ENCODE peak calls at places on chromosomes 3 and 15, in seven cellular contexts. J is trophoblast cell, B is IMR-90, L is neuronal stem cell, D is H1, H is H9, S is mesenchymal stem cell. F is an unnamed sample.

GRCh38 chr15:88178631-88179030 is 77.9 kb downstream of the NTRK3 start:
- DNase-seq in J (no peak), B (no peak), L (no peak), D (no peak), H (no peak), S (no peak), F (no peak)

GRCh38 chr3:153404157-153404556 is 242.1 kb downstream of the RAP2B start:
- DNase-seq in J (no peak), B (no peak), L (no peak), D (no peak), H (no peak), S (no peak), F (no peak)

GRCh38 chr3:180870008-180870733 is 42.3 kb upstream of the FXR1 start:
- DNase-seq in J (no peak), B (no peak), L (peak), D (peak), H (peak), S (peak), F (peak)

GRCh38 chr15:71249986-71250385 is 134.7 kb downstream of the THSD4 start:
- DNase-seq in J (peak), B (no peak), L (no peak), D (no peak), H (no peak), S (no peak), F (no peak)

GRCh38 chr15:52527898-52528464 is 699 bp downstream of the MYO5A start:
- DNase-seq in J (peak), B (peak), L (peak), D (peak), H (no peak), S (peak), F (peak)

GRCh38 chr3:13197795-13198194 is 124.6 kb upstream of the IQSEC1 start:
- DNase-seq in J (no peak), B (no peak), L (no peak), D (no peak), H (no peak), S (no peak), F (no peak)

GRCh38 chr3:189457201-189457607 is 174.0 kb upstream of the TP63 start:
- DNase-seq in J (peak), B (no peak), L (no peak), D (no peak), H (no peak), S (peak), F (no peak)

GRCh38 chr3:158260392-158260791 is 150.5 kb downstream of the RSRC1 start:
- DNase-seq in J (no peak), B (no peak), L (no peak), D (no peak), H (no peak), S (no peak), F (no peak)

GRCh38 chr3:178170698-178171535 is 365.3 kb upstream of the KCNMB2 start:
- DNase-seq in J (peak), B (peak), L (no peak), D (no peak), H (no peak), S (peak), F (peak)

GRCh38 chr15:40340740-40341400 is at the start of gene CCDC9B:
- DNase-seq in J (peak), B (peak), L (no peak), D (peak), H (no peak), S (peak), F (no peak)

GRCh38 chr15:88913017-88913849 is at the start of gene MFGE8:
- DNase-seq in J (peak), B (peak), L (peak), D (peak), H (peak), S (peak), F (peak)

GRCh38 chr3:9250236-9250635 is 790 bp upstream of the SRGAP3 start:
- DNase-seq in J (no peak), B (no peak), L (no peak), D (no peak), H (peak), S (no peak), F (no peak)

GRCh38 chr3:188358787-188359493 is 205.0 kb downstream of the LPP start:
- DNase-seq in J (no peak), B (no peak), L (no peak), D (no peak), H (no peak), S (no peak), F (no peak)

GRCh38 chr3:142087676-142088075 is 61.7 kb downstream of the TFDP2 start:
- DNase-seq in J (peak), B (peak), L (no peak), D (no peak), H (no peak), S (peak), F (no peak)

GRCh38 chr15:43550527-43551363 is 33.3 kb downstream of the MAP1A start:
- DNase-seq in J (no peak), B (peak), L (no peak), D (no peak), H (no peak), S (no peak), F (no peak)

GRCh38 chr15:48005921-48006541 is 114.8 kb upstream of the SLC24A5 start:
- DNase-seq in J (no peak), B (no peak), L (no peak), D (no peak), H (no peak), S (no peak), F (peak)

GRCh38 chr3:14472471-14473351 is 67.4 kb downstream of the GRIP2 start:
- DNase-seq in J (peak), B (peak), L (no peak), D (no peak), H (peak), S (peak), F (peak)

GRCh38 chr3:13515036-13515435 is 33.9 kb upstream of the FBLN2 start:
- DNase-seq in J (no peak), B (no peak), L (no peak), D (no peak), H (no peak), S (no peak), F (no peak)

GRCh38 chr3:181712190-181712504 is 422 bp downstream of the SOX2 start:
- DNase-seq in J (no peak), B (no peak), L (no peak), D (no peak), H (no peak), S (no peak), F (no peak)

GRCh38 chr15:64344651-64345262 is 11.2 kb downstream of the CSNK1G1 start:
- DNase-seq in J (peak), B (peak), L (no peak), D (no peak), H (no peak), S (peak), F (no peak)

GRCh38 chr15:39301589-39301999 is 279.3 kb upstream of the THBS1 start:
- DNase-seq in J (peak), B (peak), L (no peak), D (no peak), H (no peak), S (peak), F (no peak)

GRCh38 chr15:50685976-50686467 is 575 bp downstream of the TRPM7 start:
- DNase-seq in J (peak), B (peak), L (no peak), D (peak), H (peak), S (peak), F (peak)

GRCh38 chr15:100111103-100112060 is 230.4 kb downstream of the ADAMTS17 start:
- DNase-seq in J (peak), B (peak), L (no peak), D (no peak), H (no peak), S (peak), F (no peak)

GRCh38 chr3:114451051-114451451 is 157.2 kb downstream of the TIGIT start:
- DNase-seq in J (no peak), B (no peak), L (no peak), D (no peak), H (no peak), S (no peak), F (no peak)

GRCh38 chr3:191889781-191890180 is 428.8 kb downstream of the PYDC2 start:
- DNase-seq in J (peak), B (no peak), L (no peak), D (no peak), H (no peak), S (peak), F (no peak)

GRCh38 chr3:6041894-6042293 is 819.0 kb upstream of the GRM7 start:
- DNase-seq in J (no peak), B (no peak), L (no peak), D (no peak), H (no peak), S (no peak), F (no peak)

GRCh38 chr3:153809097-153809496 is 312.1 kb upstream of the ARHGEF26 start:
- DNase-seq in J (no peak), B (no peak), L (no peak), D (no peak), H (no peak), S (no peak), F (no peak)

GRCh38 chr15:52448010-52448890 is 80.4 kb downstream of the MYO5A start:
- DNase-seq in J (no peak), B (no peak), L (no peak), D (no peak), H (no peak), S (no peak), F (no peak)

GRCh38 chr15:31086344-31086743 is 15.2 kb downstream of the TRPM1 start:
- DNase-seq in J (no peak), B (no peak), L (no peak), D (no peak), H (no peak), S (no peak), F (no peak)

GRCh38 chr3:74447221-74447620 is 167.2 kb downstream of the CNTN3 start:
- DNase-seq in J (no peak), B (no peak), L (no peak), D (no peak), H (no peak), S (no peak), F (no peak)

GRCh38 chr15:45121706-45122417 is 7.7 kb downstream of the DUOXA2 start:
- DNase-seq in J (peak), B (peak), L (no peak), D (no peak), H (no peak), S (peak), F (peak)

GRCh38 chr3:4634894-4635293 is 141.7 kb downstream of the ITPR1 start:
- DNase-seq in J (no peak), B (no peak), L (no peak), D (no peak), H (no peak), S (no peak), F (no peak)
- H3K18ac ChIP-seq in J (no peak), B (no peak), L (no peak), D (no peak), H (no peak), S (no peak), F (no peak)

DNA sequence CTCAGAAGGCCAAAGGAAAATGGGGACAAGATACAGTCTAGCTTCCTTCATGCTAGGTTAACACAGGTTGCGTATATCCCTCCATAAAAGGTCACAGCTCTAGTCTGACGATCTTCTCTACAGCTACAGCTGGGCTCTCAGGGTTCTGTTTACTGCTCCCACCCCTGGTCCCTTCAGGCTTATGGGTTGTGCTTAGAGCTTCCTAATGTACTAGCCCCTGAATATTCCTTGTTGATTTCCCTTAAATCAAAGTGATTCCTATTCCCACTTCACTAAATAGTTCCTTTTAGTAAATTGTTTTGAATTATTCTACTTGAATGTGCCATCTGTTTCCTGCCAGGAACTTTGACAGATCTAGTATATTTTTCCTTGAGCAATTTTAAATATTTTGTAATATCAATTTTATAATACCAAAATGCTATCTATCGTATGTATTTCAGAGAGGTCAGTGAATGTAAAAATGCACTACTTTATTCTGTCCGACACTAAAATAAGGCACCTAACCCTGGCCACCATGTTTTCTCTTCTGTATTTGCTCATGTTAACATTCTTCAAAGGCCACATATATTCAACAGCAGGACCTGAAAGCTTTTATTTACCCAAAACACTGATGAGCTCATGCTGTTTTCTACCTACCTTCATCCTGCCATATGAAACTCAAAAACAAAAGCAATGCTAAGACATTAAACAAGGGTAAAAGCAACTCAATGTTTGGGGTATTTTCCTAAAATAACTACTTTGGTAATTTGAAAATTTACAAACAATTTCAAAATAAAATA is 92.8 kb upstream of the TGFBR2 start:
- DNase-seq in J (no peak), B (no peak), L (no peak), D (no peak), H (no peak), S (no peak), F (no peak)
- H3K18ac ChIP-seq in J (no peak), B (peak), L (no peak), D (no peak), H (no peak), S (peak), F (no peak)

DNA sequence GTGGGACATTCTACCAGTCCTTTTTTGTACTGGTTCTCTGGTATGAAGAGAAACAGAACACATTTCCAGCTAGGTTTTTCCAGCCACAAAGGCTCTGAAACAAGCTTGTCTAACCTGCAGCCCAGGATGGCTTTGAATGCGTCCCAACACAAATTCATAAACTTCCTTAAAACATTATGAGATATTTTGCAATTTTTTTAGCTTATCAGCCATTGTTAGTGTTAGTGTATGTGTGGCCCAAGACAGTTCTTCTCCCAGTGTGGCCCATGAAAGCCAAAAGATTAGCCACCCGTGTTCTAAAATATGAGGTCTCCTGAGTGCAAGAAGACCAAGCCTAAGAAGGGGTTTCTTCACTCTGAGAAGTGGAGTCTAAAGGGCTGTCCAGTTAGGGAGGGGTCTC is 18.4 kb upstream of the TIMP4 start:
- DNase-seq in J (peak), B (no peak), L (no peak), D (no peak), H (no peak), S (no peak), F (no peak)
- H3K18ac ChIP-seq in J (peak), B (no peak), L (no peak), D (no peak), H (no peak), S (peak), F (no peak)

DNA sequence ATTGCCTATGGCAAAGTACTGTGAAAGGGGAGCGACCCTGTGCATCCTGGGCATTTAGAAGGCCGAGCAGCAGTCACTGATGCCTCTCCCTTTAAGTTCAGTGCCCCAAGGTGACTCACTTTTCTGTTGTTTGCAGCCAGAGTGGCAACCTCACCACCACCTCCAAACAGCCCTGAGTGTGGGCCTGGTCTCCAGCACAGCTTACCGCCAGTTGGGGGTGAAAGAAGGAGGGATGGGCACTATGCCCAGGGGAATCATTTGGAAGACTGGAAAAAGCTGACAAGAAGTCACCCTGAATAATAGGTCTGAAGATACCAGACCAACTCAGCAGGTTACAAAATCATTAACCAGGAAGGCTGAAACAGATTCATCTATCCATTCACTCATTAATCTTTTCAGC is 571.8 kb downstream of the EPHB1 start:
- DNase-seq in J (no peak), B (no peak), L (no peak), D (no peak), H (no peak), S (no peak), F (no peak)
- H3K18ac ChIP-seq in J (no peak), B (no peak), L (no peak), D (no peak), H (no peak), S (no peak), F (no peak)

DNA sequence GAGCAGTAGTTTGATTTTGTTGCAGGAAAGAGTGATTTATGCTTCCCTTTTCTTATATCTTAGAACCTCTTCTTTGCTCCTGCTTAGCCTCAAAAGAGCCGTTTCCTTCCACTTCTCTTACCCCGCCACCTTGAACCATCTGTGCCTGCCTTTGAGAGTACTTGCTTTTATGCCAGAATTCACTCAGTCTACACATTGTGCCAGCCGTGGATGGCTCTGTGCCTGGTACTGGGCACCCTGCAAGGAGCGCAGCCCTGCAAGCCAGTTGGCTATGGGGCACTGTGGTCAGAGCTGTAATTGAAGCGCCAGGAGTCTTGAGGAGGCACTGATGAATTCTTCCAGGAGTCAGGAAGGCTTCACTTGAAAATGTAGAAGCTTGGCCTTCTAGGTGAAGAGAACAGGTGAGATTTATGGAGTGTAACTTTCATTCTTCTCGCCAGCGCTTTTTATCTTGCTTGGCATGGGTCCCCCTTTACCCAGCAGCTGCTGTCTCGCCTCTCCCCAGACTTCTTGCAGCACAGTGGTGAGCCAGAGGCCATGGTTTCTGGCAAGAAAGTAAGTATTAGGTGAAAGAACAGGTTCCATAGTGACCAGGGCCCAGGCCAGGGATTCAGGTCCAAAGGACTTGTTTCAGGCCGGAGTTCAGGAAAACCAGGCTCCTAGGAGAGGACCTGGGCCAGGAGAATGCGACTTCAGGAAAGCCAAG is 4.9 kb downstream of the TMED3 start:
- DNase-seq in J (no peak), B (no peak), L (no peak), D (no peak), H (no peak), S (no peak), F (no peak)
- H3K18ac ChIP-seq in J (no peak), B (no peak), L (no peak), D (no peak), H (no peak), S (no peak), F (no peak)

DNA sequence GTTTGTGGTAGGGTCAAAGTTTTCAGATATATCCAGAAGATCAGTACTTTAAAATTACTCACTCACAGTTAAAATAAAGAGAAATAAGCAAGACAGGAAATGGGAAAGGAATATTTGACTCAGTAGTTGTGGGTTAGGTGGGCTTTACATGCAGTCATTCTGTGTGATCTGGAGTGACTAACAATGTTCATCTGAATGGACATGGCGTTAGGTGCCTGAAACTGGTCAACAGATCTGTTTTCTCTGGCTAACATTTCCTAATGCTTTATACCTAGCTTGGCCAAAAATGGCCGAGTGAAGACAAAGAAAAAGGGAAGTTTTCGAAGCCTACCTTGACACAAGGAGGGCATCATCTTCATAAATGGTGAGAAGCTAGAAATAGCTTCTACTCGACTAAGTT is 133.4 kb upstream of the SATB1 start:
- DNase-seq in J (no peak), B (no peak), L (no peak), D (no peak), H (no peak), S (no peak), F (no peak)
- H3K18ac ChIP-seq in J (no peak), B (no peak), L (no peak), D (no peak), H (no peak), S (no peak), F (no peak)

F was measured in mesendoderm.